ENCODE peak calls at places on chromosomes 5 and 9, in six cellular contexts. One of them, this sample, is unnamed.
A peak's percentile ranks its signal among the peaks of the same experiment; 100 is the strongest.

GRCh38 chr5:16456103-16456832 is 9.3 kb downstream of the ZNF622 start:
- DNase-seq in breast epithelium: no peak
- DNase-seq in HFFc6: peak; percentile 73
- DNase-seq in OCI-LY7: peak; percentile 74
- DNase-seq in osteocyte: no peak
- DNase-seq in nephron progenitor cell: peak; percentile 30
- DNase-seq in this sample: no peak

GRCh38 chr5:72065751-72066255 is 41.5 kb upstream of the MAP1B start:
- DNase-seq in nephron progenitor cell: peak; percentile 67
- DNase-seq in osteocyte: no peak
- DNase-seq in OCI-LY7: no peak
- DNase-seq in HFFc6: peak; percentile 37
- DNase-seq in breast epithelium: no peak
- DNase-seq in this sample: no peak

GRCh38 chr5:139417214-139417613 is 13.3 kb upstream of the SPATA24 start:
- DNase-seq in nephron progenitor cell: no peak
- DNase-seq in HFFc6: no peak
- DNase-seq in osteocyte: no peak
- DNase-seq in breast epithelium: no peak
- DNase-seq in OCI-LY7: no peak
- DNase-seq in this sample: no peak

GRCh38 chr5:57199866-57200265 is 26.0 kb downstream of the GPBP1 start:
- DNase-seq in OCI-LY7: no peak
- DNase-seq in osteocyte: no peak
- DNase-seq in HFFc6: no peak
- DNase-seq in nephron progenitor cell: no peak
- DNase-seq in breast epithelium: no peak
- DNase-seq in this sample: no peak

GRCh38 chr5:28648108-28648507 is 1609.7 kb upstream of the CDH9 start:
- DNase-seq in HFFc6: no peak
- DNase-seq in breast epithelium: no peak
- DNase-seq in osteocyte: no peak
- DNase-seq in nephron progenitor cell: no peak
- DNase-seq in OCI-LY7: no peak
- DNase-seq in this sample: no peak

GRCh38 chr9:4262735-4263141 is 37.1 kb downstream of the GLIS3 start:
- DNase-seq in OCI-LY7: no peak
- DNase-seq in breast epithelium: no peak
- DNase-seq in HFFc6: peak; percentile 64
- DNase-seq in osteocyte: no peak
- DNase-seq in nephron progenitor cell: no peak
- DNase-seq in this sample: no peak

GRCh38 chr5:157827429-157827828 is 31.5 kb downstream of the CLINT1 start:
- DNase-seq in OCI-LY7: no peak
- DNase-seq in breast epithelium: no peak
- DNase-seq in osteocyte: no peak
- DNase-seq in HFFc6: no peak
- DNase-seq in nephron progenitor cell: no peak
- DNase-seq in this sample: no peak

GRCh38 chr9:114451707-114452031 is 53.6 kb downstream of the WHRN start:
- DNase-seq in OCI-LY7: no peak
- DNase-seq in HFFc6: no peak
- DNase-seq in osteocyte: no peak
- DNase-seq in nephron progenitor cell: no peak
- DNase-seq in breast epithelium: no peak
- DNase-seq in this sample: no peak

GRCh38 chr5:168354397-168354796 is 63.0 kb downstream of the WWC1 start:
- DNase-seq in OCI-LY7: no peak
- DNase-seq in HFFc6: no peak
- DNase-seq in nephron progenitor cell: no peak
- DNase-seq in osteocyte: no peak
- DNase-seq in breast epithelium: no peak
- DNase-seq in this sample: no peak

GRCh38 chr9:137812356-137813023 is 65.1 kb upstream of the CACNA1B start:
- DNase-seq in breast epithelium: no peak
- DNase-seq in HFFc6: no peak
- DNase-seq in nephron progenitor cell: no peak
- DNase-seq in osteocyte: no peak
- DNase-seq in OCI-LY7: no peak
- DNase-seq in this sample: no peak

GRCh38 chr9:124353811-124354274 is 61.4 kb downstream of the PSMB7 start:
- DNase-seq in HFFc6: peak; percentile 27
- DNase-seq in osteocyte: no peak
- DNase-seq in OCI-LY7: no peak
- DNase-seq in breast epithelium: no peak
- DNase-seq in nephron progenitor cell: no peak
- DNase-seq in this sample: no peak

GRCh38 chr5:134561871-134562296 is 36.4 kb downstream of the JADE2 start:
- DNase-seq in OCI-LY7: peak; percentile 47
- DNase-seq in nephron progenitor cell: peak; percentile 42
- DNase-seq in breast epithelium: no peak
- DNase-seq in HFFc6: peak; percentile 44
- DNase-seq in osteocyte: no peak
- DNase-seq in this sample: no peak

GRCh38 chr9:33506626-33507370 is 17.3 kb upstream of the ANKRD18B start:
- DNase-seq in osteocyte: no peak
- DNase-seq in breast epithelium: no peak
- DNase-seq in OCI-LY7: no peak
- DNase-seq in nephron progenitor cell: no peak
- DNase-seq in HFFc6: peak; percentile 96
- DNase-seq in this sample: peak; percentile 31

GRCh38 chr5:173689171-173689676 is 72.8 kb upstream of the BOD1 start:
- DNase-seq in breast epithelium: no peak
- DNase-seq in osteocyte: no peak
- DNase-seq in OCI-LY7: no peak
- DNase-seq in nephron progenitor cell: no peak
- DNase-seq in HFFc6: no peak
- DNase-seq in this sample: no peak

GRCh38 chr9:134328841-134329575 is 2.8 kb downstream of the RXRA start:
- DNase-seq in nephron progenitor cell: no peak
- DNase-seq in OCI-LY7: no peak
- DNase-seq in HFFc6: no peak
- DNase-seq in osteocyte: no peak
- DNase-seq in breast epithelium: no peak
- DNase-seq in this sample: no peak

GRCh38 chr9:95341262-95342011 is 23.9 kb upstream of the FANCC start:
- DNase-seq in breast epithelium: no peak
- DNase-seq in HFFc6: no peak
- DNase-seq in osteocyte: no peak
- DNase-seq in nephron progenitor cell: no peak
- DNase-seq in OCI-LY7: no peak
- DNase-seq in this sample: no peak

GRCh38 chr5:995318-995717 is 13.3 kb upstream of the NKD2 start:
- DNase-seq in nephron progenitor cell: no peak
- DNase-seq in breast epithelium: peak; percentile 47
- DNase-seq in osteocyte: no peak
- DNase-seq in OCI-LY7: no peak
- DNase-seq in HFFc6: no peak
- DNase-seq in this sample: no peak

GRCh38 chr5:174410716-174411512 is 313.5 kb upstream of the MSX2 start:
- DNase-seq in breast epithelium: no peak
- DNase-seq in osteocyte: no peak
- DNase-seq in HFFc6: no peak
- DNase-seq in nephron progenitor cell: no peak
- DNase-seq in OCI-LY7: no peak
- DNase-seq in this sample: no peak

GRCh38 chr9:84759300-84759750 is 89.8 kb downstream of the NTRK2 start:
- DNase-seq in HFFc6: no peak
- DNase-seq in nephron progenitor cell: no peak
- DNase-seq in OCI-LY7: no peak
- DNase-seq in osteocyte: no peak
- DNase-seq in breast epithelium: no peak
- DNase-seq in this sample: no peak

GRCh38 chr5:142586552-142586951 is 99.3 kb downstream of the FGF1 start:
- DNase-seq in breast epithelium: no peak
- DNase-seq in HFFc6: no peak
- DNase-seq in OCI-LY7: no peak
- DNase-seq in osteocyte: no peak
- DNase-seq in nephron progenitor cell: no peak
- DNase-seq in this sample: no peak

GRCh38 chr9:111900081-111900805 is 3.6 kb downstream of the UGCG start:
- DNase-seq in HFFc6: no peak
- DNase-seq in breast epithelium: no peak
- DNase-seq in osteocyte: no peak
- DNase-seq in nephron progenitor cell: no peak
- DNase-seq in OCI-LY7: no peak
- DNase-seq in this sample: no peak

GRCh38 chr5:6775595-6775994 is 62.4 kb downstream of the TENT4A start:
- DNase-seq in nephron progenitor cell: no peak
- DNase-seq in breast epithelium: no peak
- DNase-seq in OCI-LY7: no peak
- DNase-seq in osteocyte: no peak
- DNase-seq in HFFc6: no peak
- DNase-seq in this sample: no peak

GRCh38 chr5:6774673-6775327 is 61.6 kb downstream of the TENT4A start:
- DNase-seq in breast epithelium: no peak
- DNase-seq in HFFc6: no peak
- DNase-seq in osteocyte: no peak
- DNase-seq in OCI-LY7: no peak
- DNase-seq in nephron progenitor cell: no peak
- DNase-seq in this sample: no peak

GRCh38 chr5:6770826-6771607 is 57.8 kb downstream of the TENT4A start:
- DNase-seq in breast epithelium: no peak
- DNase-seq in HFFc6: no peak
- DNase-seq in osteocyte: no peak
- DNase-seq in OCI-LY7: no peak
- DNase-seq in nephron progenitor cell: no peak
- DNase-seq in this sample: no peak

GRCh38 chr5:6773342-6774035 is 60.3 kb downstream of the TENT4A start:
- DNase-seq in osteocyte: no peak
- DNase-seq in nephron progenitor cell: no peak
- DNase-seq in breast epithelium: no peak
- DNase-seq in OCI-LY7: no peak
- DNase-seq in HFFc6: no peak
- DNase-seq in this sample: no peak

DNA sequence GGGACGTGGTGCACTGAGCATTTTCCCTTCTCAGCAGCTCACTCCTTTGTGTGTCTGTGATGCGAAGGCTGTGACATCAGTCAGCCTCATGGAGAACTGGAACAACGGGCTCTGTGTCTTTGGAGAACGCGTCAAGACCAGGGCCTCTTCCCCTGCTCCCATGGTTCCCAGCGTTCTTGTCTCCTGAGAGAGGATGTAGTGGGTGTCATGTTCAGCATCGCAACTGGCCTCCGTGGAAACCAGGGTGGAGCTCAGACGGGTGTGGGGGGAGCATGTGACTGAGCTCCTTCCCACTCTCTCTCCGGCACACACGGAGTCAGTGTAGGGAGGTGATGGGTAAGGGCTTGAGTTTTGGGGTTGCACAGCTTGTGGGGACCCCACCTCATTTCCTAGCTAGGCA is 59.7 kb downstream of the TENT4A start:
- DNase-seq in nephron progenitor cell: no peak
- DNase-seq in breast epithelium: no peak
- DNase-seq in osteocyte: no peak
- DNase-seq in OCI-LY7: no peak
- DNase-seq in HFFc6: no peak
- DNase-seq in this sample: no peak
- TF ChIP-seq CTCF in nephron progenitor cell: no peak
- TF ChIP-seq CTCF in breast epithelium: no peak
- TF ChIP-seq CTCF in osteocyte: no peak
- TF ChIP-seq CTCF in OCI-LY7: no peak
- TF ChIP-seq CTCF in HFFc6: no peak
- TF ChIP-seq CTCF in this sample: no peak

GRCh38 chr9:101737165-101737704 is 1.2 kb downstream of the GRIN3A start:
- DNase-seq in osteocyte: peak; percentile 83
- DNase-seq in HFFc6: no peak
- DNase-seq in OCI-LY7: no peak
- DNase-seq in nephron progenitor cell: peak; percentile 5
- DNase-seq in breast epithelium: no peak
- DNase-seq in this sample: no peak

GRCh38 chr9:101739311-101739710 is 864 bp upstream of the GRIN3A start:
- DNase-seq in OCI-LY7: no peak
- DNase-seq in nephron progenitor cell: no peak
- DNase-seq in osteocyte: no peak
- DNase-seq in breast epithelium: no peak
- DNase-seq in HFFc6: no peak
- DNase-seq in this sample: no peak

GRCh38 chr9:101737705-101738565 is 512 bp downstream of the GRIN3A start:
- DNase-seq in osteocyte: peak; percentile 81
- DNase-seq in OCI-LY7: no peak
- DNase-seq in nephron progenitor cell: peak; percentile 62
- DNase-seq in breast epithelium: no peak
- DNase-seq in HFFc6: no peak
- DNase-seq in this sample: no peak

GRCh38 chr9:101736723-101737122 is 1.7 kb downstream of the GRIN3A start:
- DNase-seq in breast epithelium: no peak
- DNase-seq in HFFc6: no peak
- DNase-seq in osteocyte: no peak
- DNase-seq in nephron progenitor cell: peak; percentile 78
- DNase-seq in OCI-LY7: no peak
- DNase-seq in this sample: no peak

GRCh38 chr9:101738566-101739183 is at the start of gene GRIN3A:
- DNase-seq in OCI-LY7: no peak
- DNase-seq in HFFc6: no peak
- DNase-seq in osteocyte: no peak
- DNase-seq in nephron progenitor cell: peak; percentile 61
- DNase-seq in breast epithelium: no peak
- DNase-seq in this sample: no peak
- TF ChIP-seq CTCF in OCI-LY7: no peak
- TF ChIP-seq CTCF in HFFc6: no peak
- TF ChIP-seq CTCF in osteocyte: no peak
- TF ChIP-seq CTCF in nephron progenitor cell: no peak
- TF ChIP-seq CTCF in breast epithelium: no peak
- TF ChIP-seq CTCF in this sample: no peak

DNA sequence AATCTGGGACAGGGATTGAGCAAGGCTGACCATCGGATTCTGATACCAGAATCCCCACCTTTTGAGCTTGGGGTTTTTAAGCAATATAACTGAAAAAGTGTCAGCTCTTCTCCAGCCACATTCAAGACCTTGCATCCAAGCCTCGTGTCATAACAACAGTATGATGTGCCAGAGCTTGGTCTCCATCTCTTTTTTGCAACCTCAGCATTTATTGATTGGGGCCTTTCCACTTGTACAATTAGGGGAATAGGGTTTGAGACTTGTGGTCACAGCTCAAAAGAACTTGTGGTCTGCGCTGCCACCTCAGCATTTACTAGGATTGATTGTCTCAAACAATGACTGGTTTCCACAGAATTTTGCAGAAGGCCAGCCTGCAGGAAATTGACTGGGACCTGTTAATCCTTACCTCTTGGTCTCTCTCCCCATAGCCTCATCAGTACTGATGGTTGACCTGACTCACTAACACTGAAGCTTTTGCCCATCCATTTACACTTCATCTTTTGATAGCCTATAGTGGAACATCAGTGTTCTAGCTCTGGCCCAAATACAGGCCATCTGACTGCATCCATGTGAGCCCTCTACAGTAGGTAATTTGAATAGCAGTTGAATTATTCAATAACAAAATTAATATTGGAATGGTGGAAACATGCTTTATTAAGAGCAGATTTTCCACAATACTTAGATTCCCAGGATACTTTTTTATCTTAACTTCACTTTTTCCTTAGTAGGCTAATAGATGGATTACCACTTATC is 381.6 kb upstream of the PRR16 start:
- DNase-seq in nephron progenitor cell: no peak
- DNase-seq in HFFc6: no peak
- DNase-seq in breast epithelium: no peak
- DNase-seq in osteocyte: no peak
- DNase-seq in OCI-LY7: no peak
- DNase-seq in this sample: no peak
- TF ChIP-seq CTCF in nephron progenitor cell: no peak
- TF ChIP-seq CTCF in HFFc6: peak; percentile 56
- TF ChIP-seq CTCF in breast epithelium: no peak
- TF ChIP-seq CTCF in osteocyte: no peak
- TF ChIP-seq CTCF in OCI-LY7: peak; percentile 18
- TF ChIP-seq CTCF in this sample: no peak

GRCh38 chr9:136769710-136770191 is 5.4 kb upstream of the LCN15 start:
- DNase-seq in breast epithelium: no peak
- DNase-seq in nephron progenitor cell: peak; percentile 79
- DNase-seq in HFFc6: no peak
- DNase-seq in OCI-LY7: peak; percentile 51
- DNase-seq in osteocyte: no peak
- DNase-seq in this sample: no peak
- TF ChIP-seq CTCF in breast epithelium: no peak
- TF ChIP-seq CTCF in nephron progenitor cell: peak; percentile 37
- TF ChIP-seq CTCF in HFFc6: peak; percentile 59
- TF ChIP-seq CTCF in OCI-LY7: peak; percentile 65
- TF ChIP-seq CTCF in osteocyte: peak; percentile 50
- TF ChIP-seq CTCF in this sample: no peak